ENCODE peak calls at places on chromosomes 2 and 18, in seven cellular contexts. V, I, B, X, D, Q and Z are unnamed samples.

GRCh38 chr2:9824956-9825720 is 18.1 kb upstream of the TAF1B start:
- DNase-seq in Q (no peak), I (peak), V (no peak), B (peak), X (no peak), D (no peak), Z (no peak)

GRCh38 chr2:33030326-33030725 is 83.6 kb downstream of the LTBP1 start:
- DNase-seq in I (peak), B (no peak), V (no peak), Q (peak), X (no peak), D (no peak), Z (no peak)

GRCh38 chr2:160061533-160062282 is 707 bp downstream of the PLA2R1 start:
- DNase-seq in B (peak), Q (no peak), I (no peak), D (no peak), V (no peak), X (peak), Z (no peak)

GRCh38 chr18:69569133-69569532 is 168.4 kb downstream of the DOK6 start:
- DNase-seq in I (no peak), Q (no peak), B (no peak), X (no peak), V (no peak), D (no peak), Z (no peak)

GRCh38 chr2:17375262-17375661 is 143.0 kb downstream of the RAD51AP2 start:
- DNase-seq in B (no peak), I (peak), Q (no peak), X (no peak), D (no peak), V (no peak), Z (no peak)

GRCh38 chr2:5111581-5111980 is 580.6 kb upstream of the SOX11 start:
- DNase-seq in Q (no peak), B (no peak), V (no peak), D (no peak), I (no peak), X (no peak), Z (no peak)

GRCh38 chr2:235218486-235218907 is 266.7 kb downstream of the SH3BP4 start:
- DNase-seq in B (no peak), Q (no peak), V (no peak), X (no peak), I (no peak), D (no peak), Z (no peak)

GRCh38 chr2:229686122-229686919 is 28.0 kb downstream of the DNER start:
- DNase-seq in D (no peak), V (no peak), B (no peak), X (no peak), Q (no peak), I (no peak), Z (no peak)

GRCh38 chr18:13614318-13614643 is 112.1 kb downstream of the FAM210A start:
- DNase-seq in B (no peak), Q (no peak), D (no peak), V (no peak), X (no peak), I (no peak), Z (no peak)

GRCh38 chr2:2682700-2683342 is 351.7 kb upstream of the MYT1L start:
- DNase-seq in X (no peak), B (no peak), Q (no peak), I (no peak), D (no peak), V (no peak), Z (no peak)
- TF ChIP-seq CTCF in X (no peak), B (no peak), Q (no peak), I (no peak), D (no peak), V (no peak), Z (no peak)

GRCh38 chr2:3343012-3343411 is 34.6 kb downstream of the EIPR1 start:
- DNase-seq in D (no peak), Q (no peak), I (no peak), B (no peak), V (no peak), X (no peak), Z (no peak)
- TF ChIP-seq CTCF in D (no peak), Q (no peak), I (no peak), B (no peak), V (no peak), X (no peak), Z (no peak)

GRCh38 chr2:14554829-14555580 is 77.5 kb upstream of the LRATD1 start:
- DNase-seq in D (no peak), Q (no peak), X (no peak), B (no peak), I (no peak), V (no peak), Z (no peak)
- TF ChIP-seq CTCF in D (no peak), Q (no peak), X (no peak), B (no peak), I (no peak), V (no peak), Z (no peak)

GRCh38 chr2:51103205-51103604 is 71.3 kb upstream of the NRXN1 start:
- DNase-seq in X (no peak), V (peak), D (no peak), I (peak), B (peak), Q (peak), Z (no peak)
- TF ChIP-seq CTCF in X (no peak), V (no peak), D (no peak), I (no peak), B (no peak), Q (peak), Z (no peak)

GRCh38 chr2:126358122-126358521 is 297.8 kb upstream of the GYPC start:
- DNase-seq in Q (no peak), I (no peak), B (no peak), D (no peak), X (no peak), V (no peak), Z (no peak)

GRCh38 chr2:126359494-126359893 is 296.5 kb upstream of the GYPC start:
- DNase-seq in V (no peak), X (no peak), I (no peak), D (no peak), Q (peak), B (no peak), Z (no peak)
- TF ChIP-seq CTCF in V (peak), X (no peak), I (no peak), D (no peak), Q (peak), B (no peak), Z (peak)

GRCh38 chr2:71277536-71278103 is 50.7 kb upstream of the PAIP2B start:
- DNase-seq in Q (peak), I (peak), X (no peak), D (no peak), B (peak), V (peak), Z (no peak)
- TF ChIP-seq CTCF in Q (peak), I (peak), X (no peak), D (peak), B (peak), V (peak), Z (peak)